ENCODE peak calls at places on chromosomes 4 and X, in six cellular contexts. A is upper lobe of right lung, S is K562, N is colonic mucosa, X is uterus, K is brain microvascular endothelial cell. V is an unnamed sample. For H3K27me3, the result is how much of the 10 kb centered on the place peaks cover.

GRCh38 chrX:136477026-136477425 is 10.7 kb upstream of the BRS3 start:
- DNase-seq in A (no peak), S (no peak), N (no peak), X (no peak), K (no peak), V (no peak)

GRCh38 chr4:7412586-7412975 is 22.1 kb downstream of the PSAPL1 start:
- DNase-seq in A (peak), S (no peak), N (no peak), X (peak), K (no peak), V (no peak)

GRCh38 chr4:23839279-23839678 is 50.6 kb downstream of the PPARGC1A start:
- DNase-seq in A (no peak), S (no peak), N (no peak), X (no peak), K (no peak), V (no peak)

GRCh38 chr4:113686950-113687718 is 74.4 kb downstream of the CAMK2D start:
- DNase-seq in A (no peak), S (no peak), N (no peak), X (no peak), K (peak), V (no peak)

GRCh38 chrX:18390941-18391538 is 34.4 kb upstream of the CDKL5 start:
- DNase-seq in A (peak), S (peak), N (peak), X (peak), K (peak), V (peak)

GRCh38 chrX:139094671-139095592 is 383.4 kb upstream of the FGF13 start:
- DNase-seq in A (no peak), S (no peak), N (no peak), X (no peak), K (no peak), V (no peak)

GRCh38 chrX:80432863-80433262 is 12.6 kb downstream of the TENT5D start:
- DNase-seq in A (no peak), S (no peak), N (no peak), X (no peak), K (no peak), V (no peak)

GRCh38 chrX:11553594-11553993 is 112.1 kb downstream of the ARHGAP6 start:
- DNase-seq in A (no peak), S (no peak), N (no peak), X (no peak), K (no peak), V (no peak)

GRCh38 chr4:95524184-95524583 is 24.6 kb downstream of the UNC5C start:
- DNase-seq in A (no peak), S (no peak), N (no peak), X (no peak), K (no peak), V (no peak)

GRCh38 chr4:109572154-109572553 is 12.1 kb downstream of the MCUB start:
- DNase-seq in A (no peak), S (no peak), N (no peak), X (no peak), K (no peak), V (no peak)

GRCh38 chrX:19070555-19070994 is 51.7 kb downstream of the ADGRG2 start:
- DNase-seq in A (no peak), S (no peak), N (no peak), X (no peak), K (no peak), V (no peak)

GRCh38 chr4:140426610-140427103 is 791 bp downstream of the CLGN start:
- DNase-seq in A (no peak), S (peak), N (no peak), X (no peak), K (no peak), V (no peak)
- TF ChIP-seq CTCF in A (no peak), S (peak), N (no peak), X (no peak), K (peak), V (no peak)

DNA sequence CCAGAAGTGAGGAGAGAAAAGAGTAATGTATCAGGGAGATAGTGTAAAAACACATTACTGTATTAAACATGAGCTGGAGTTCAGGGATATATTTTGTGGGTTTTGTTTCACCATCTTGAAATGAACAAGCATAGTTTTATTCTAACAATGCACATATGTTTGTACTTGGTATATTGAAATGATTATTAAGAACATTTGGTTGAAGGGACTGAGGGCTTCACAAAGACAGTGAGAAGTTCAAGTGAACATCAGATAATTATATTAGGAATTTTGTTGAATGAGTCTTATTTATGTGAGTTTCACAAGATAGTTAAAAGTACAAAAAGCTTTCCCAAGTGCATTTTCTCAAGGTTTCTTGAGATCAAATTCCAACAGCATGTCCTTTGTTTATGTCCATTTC is 368.8 kb downstream of the ANKRD50 start:
- DNase-seq in A (no peak), S (no peak), N (no peak), X (no peak), K (no peak), V (no peak)
- H3K27ac ChIP-seq in A (no peak), S (no peak), N (no peak), X (no peak), K (no peak), V (no peak)

GRCh38 chrX:133549319-133549933 is 134.1 kb upstream of the GPC4 start:
- DNase-seq in A (no peak), S (no peak), N (no peak), X (no peak), K (no peak), V (no peak)
- H3K27me3 ChIP-seq in A (under half), S (under half), N (under half), X (under half), K (under half), V (under half)

GRCh38 chrX:3485727-3486126 is 139.3 kb upstream of the MXRA5 start:
- DNase-seq in A (no peak), S (no peak), N (no peak), X (no peak), K (no peak), V (no peak)
- TF ChIP-seq CTCF in A (no peak), S (no peak), N (no peak), X (no peak), K (no peak), V (no peak)

V was measured in dorsolateral prefrontal cortex.